ENCODE peak calls at places on chromosomes 6 and 20, in four cellular contexts. One of them, this sample, is unnamed.

GRCh38 chr6:162733489-162733888 is 5.7 kb downstream of the PACRG start:
- DNase-seq in HCT116: no peak
- DNase-seq in K562: no peak
- DNase-seq in GM12878: no peak
- DNase-seq in this sample: no peak

GRCh38 chr20:57582432-57583288 is 21.8 kb downstream of the PCK1 start:
- DNase-seq in HCT116: no peak
- DNase-seq in K562: peak; percentile 40
- DNase-seq in GM12878: no peak
- DNase-seq in this sample: peak; percentile 63

GRCh38 chr20:32789896-32790750 is 27.9 kb downstream of the DNMT3B start:
- DNase-seq in HCT116: no peak
- DNase-seq in K562: peak; percentile 82
- DNase-seq in GM12878: peak; percentile 13
- DNase-seq in this sample: peak; percentile 78

GRCh38 chr6:41187924-41188886 is 12.7 kb downstream of the TREML2 start:
- DNase-seq in HCT116: no peak
- DNase-seq in K562: no peak
- DNase-seq in GM12878: no peak
- DNase-seq in this sample: no peak

GRCh38 chr20:61480158-61480825 is 228.2 kb downstream of the CDH4 start:
- DNase-seq in HCT116: no peak
- DNase-seq in K562: no peak
- DNase-seq in GM12878: no peak
- DNase-seq in this sample: no peak

GRCh38 chr6:14706378-14706929 is 539.4 kb upstream of the JARID2 start:
- DNase-seq in HCT116: peak; percentile 48
- DNase-seq in K562: peak; percentile 70
- DNase-seq in GM12878: no peak
- DNase-seq in this sample: no peak

GRCh38 chr6:44304282-44305199 is 8.6 kb downstream of the AARS2 start:
- DNase-seq in HCT116: peak; percentile 10
- DNase-seq in K562: peak; percentile 86
- DNase-seq in GM12878: no peak
- DNase-seq in this sample: peak; percentile 80

GRCh38 chr6:56764081-56764566 is 121.4 kb upstream of the DST start:
- DNase-seq in HCT116: peak; percentile 57
- DNase-seq in K562: peak; percentile 7
- DNase-seq in GM12878: peak; percentile 84
- DNase-seq in this sample: no peak

GRCh38 chr6:42338573-42339218 is 113.0 kb downstream of the TRERF1 start:
- DNase-seq in HCT116: peak; percentile 83
- DNase-seq in K562: no peak
- DNase-seq in GM12878: no peak
- DNase-seq in this sample: no peak

GRCh38 chr20:39849664-39850063 is 839.4 kb downstream of the MAFB start:
- DNase-seq in HCT116: no peak
- DNase-seq in K562: no peak
- DNase-seq in GM12878: no peak
- DNase-seq in this sample: no peak

GRCh38 chr20:16518068-16518783 is 55.0 kb downstream of the KIF16B start:
- DNase-seq in HCT116: peak; percentile 44
- DNase-seq in K562: peak; percentile 23
- DNase-seq in GM12878: no peak
- DNase-seq in this sample: no peak

GRCh38 chr6:169976301-169977081 is 225.1 kb downstream of the ERMARD start:
- DNase-seq in HCT116: no peak
- DNase-seq in K562: no peak
- DNase-seq in GM12878: no peak
- DNase-seq in this sample: no peak

DNA sequence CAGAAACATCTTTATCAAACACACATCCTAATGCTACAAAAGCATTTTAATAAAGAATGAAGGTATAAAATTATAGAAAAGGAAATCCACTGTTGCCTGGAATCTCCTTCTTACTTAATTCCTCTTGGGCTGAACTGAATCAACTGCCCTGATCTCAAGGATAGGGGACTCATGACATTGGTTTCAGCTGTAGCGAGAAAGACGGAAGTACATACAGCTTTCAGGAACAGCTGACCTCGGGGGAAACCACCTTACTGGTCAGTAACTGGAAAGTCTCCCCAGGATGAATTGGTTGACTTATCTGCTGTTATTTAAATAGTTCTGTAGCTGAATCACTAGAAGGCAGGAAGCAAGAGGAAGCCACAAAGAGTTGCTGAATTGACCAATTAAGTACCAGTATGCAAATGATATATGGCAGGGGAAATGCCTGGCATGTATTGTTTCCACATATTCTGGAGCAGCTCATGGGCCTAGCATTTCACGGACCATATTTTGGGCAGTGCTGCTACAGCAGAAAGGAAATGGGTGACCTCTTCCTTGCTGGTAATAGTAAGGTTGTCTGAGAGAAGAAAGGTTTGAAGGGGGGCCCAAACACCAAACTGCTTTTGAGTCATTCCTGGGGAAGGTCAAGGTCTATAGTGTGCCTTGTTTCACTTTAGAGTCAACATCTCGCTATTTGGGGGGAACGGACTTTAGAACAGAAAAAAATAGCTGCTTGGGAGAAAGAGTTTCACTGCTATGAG is 43.7 kb upstream of the MAP7 start:
- DNase-seq in HCT116: peak; percentile 16
- DNase-seq in K562: no peak
- DNase-seq in GM12878: peak; percentile 94
- DNase-seq in this sample: no peak
- TF ChIP-seq SIN3A in HCT116: no peak
- TF ChIP-seq SIN3A in K562: no peak
- TF ChIP-seq SIN3A in GM12878: no peak
- TF ChIP-seq SIN3A in this sample: no peak

DNA sequence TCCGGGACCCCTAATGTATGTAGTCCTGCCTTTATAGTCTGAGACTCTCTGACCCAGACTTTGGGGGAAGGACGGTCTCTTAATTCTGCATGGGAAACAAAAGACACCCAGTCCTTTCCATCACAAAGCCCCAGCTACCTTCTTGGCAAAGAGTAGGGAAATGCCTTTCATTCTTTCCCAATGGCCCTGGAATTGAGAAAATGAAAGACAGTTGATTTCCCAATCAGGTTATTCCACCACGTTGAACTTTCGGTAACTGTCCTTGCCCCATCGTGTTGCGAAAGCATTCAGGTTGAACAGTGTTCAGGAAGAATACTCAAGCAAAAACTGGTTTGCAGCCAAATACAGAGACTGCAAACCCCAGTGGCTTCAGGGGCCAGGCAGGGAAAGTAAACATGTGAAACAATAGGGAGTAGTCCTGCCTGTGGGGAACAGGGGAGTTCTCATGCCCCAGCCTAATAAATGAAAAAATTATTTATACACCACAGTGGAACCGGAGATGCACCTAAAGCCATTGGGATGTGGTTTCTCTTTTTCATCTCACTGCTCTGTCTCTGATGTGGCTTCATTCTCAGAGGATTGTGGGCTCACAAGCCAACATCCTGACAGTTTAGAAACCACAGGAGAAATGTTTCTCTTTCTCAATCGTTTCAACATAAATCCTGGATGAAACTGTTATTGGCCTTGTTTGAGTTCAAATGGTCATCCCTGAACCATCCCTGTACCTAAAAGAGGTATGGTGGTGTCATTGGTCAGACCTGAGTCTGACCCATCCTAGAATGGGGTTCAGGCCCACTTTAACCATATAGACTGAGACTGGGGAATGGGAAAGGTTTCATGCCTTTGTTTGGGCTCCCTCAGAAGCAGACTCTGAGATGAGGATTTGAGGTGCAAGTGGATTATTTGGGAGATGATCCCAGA is 44.2 kb upstream of the SLC9A8 start:
- DNase-seq in HCT116: no peak
- DNase-seq in K562: no peak
- DNase-seq in GM12878: peak; percentile 31
- DNase-seq in this sample: peak; percentile 57
- TF ChIP-seq EGR1 in HCT116: no peak
- TF ChIP-seq EGR1 in K562: no peak
- TF ChIP-seq EGR1 in GM12878: no peak
- TF ChIP-seq EGR1 in this sample: no peak

GRCh38 chr6:31010393-31011060 is at the start of gene MUC22:
- DNase-seq in HCT116: no peak
- DNase-seq in K562: no peak
- DNase-seq in GM12878: no peak
- DNase-seq in this sample: no peak

GRCh38 chr6:31008165-31008564 is 2.1 kb upstream of the MUC22 start:
- DNase-seq in HCT116: no peak
- DNase-seq in K562: no peak
- DNase-seq in GM12878: no peak
- DNase-seq in this sample: no peak

GRCh38 chr6:31007694-31008093 is 2.6 kb upstream of the MUC22 start:
- DNase-seq in HCT116: no peak
- DNase-seq in K562: no peak
- DNase-seq in GM12878: no peak
- DNase-seq in this sample: no peak

GRCh38 chr6:31011153-31011552 is 879 bp downstream of the MUC22 start:
- DNase-seq in HCT116: no peak
- DNase-seq in K562: no peak
- DNase-seq in GM12878: no peak
- DNase-seq in this sample: no peak

DNA sequence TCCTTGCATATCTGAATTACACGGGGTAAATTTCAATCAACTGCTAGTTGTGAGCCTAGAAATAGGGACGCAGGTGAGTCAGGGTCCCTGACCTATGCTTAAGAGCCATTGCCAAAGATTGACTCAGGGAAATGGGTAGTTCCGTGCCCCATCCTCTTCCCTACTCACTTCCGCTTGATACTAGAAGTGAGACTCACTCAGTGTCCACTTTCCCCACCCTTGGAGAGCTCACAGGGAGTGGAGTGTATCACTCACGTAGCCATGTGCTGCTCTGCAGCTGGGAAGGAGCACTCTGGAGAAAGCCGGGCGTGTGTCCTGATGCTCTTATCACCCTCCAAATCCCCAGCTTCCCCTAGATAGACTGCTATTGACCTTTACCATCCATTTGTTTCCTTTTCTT is 543 bp upstream of the MUC22 start:
- DNase-seq in HCT116: no peak
- DNase-seq in K562: no peak
- DNase-seq in GM12878: no peak
- DNase-seq in this sample: no peak
- TF ChIP-seq SIN3A in HCT116: no peak
- TF ChIP-seq SIN3A in K562: no peak
- TF ChIP-seq SIN3A in GM12878: no peak
- TF ChIP-seq SIN3A in this sample: no peak

GRCh38 chr6:33407132-33407718 is 3.6 kb upstream of the PHF1 start:
- DNase-seq in HCT116: no peak
- DNase-seq in K562: peak; percentile 22
- DNase-seq in GM12878: no peak
- DNase-seq in this sample: no peak
- TF ChIP-seq EGR1 in HCT116: no peak
- TF ChIP-seq EGR1 in K562: no peak
- TF ChIP-seq EGR1 in GM12878: no peak
- TF ChIP-seq EGR1 in this sample: no peak

This sample was measured in H1.